ENCODE peak calls at places on chromosomes 5 and 9, in four cellular contexts. D is suprapubic skin, N is stomach, S is GM10248. X is an unnamed sample.

GRCh38 chr5:137761560-137761959 is 7.4 kb upstream of the HNRNPA0 start:
- DNase-seq in N (no peak), D (no peak), S (no peak), X (no peak)

GRCh38 chr5:96433066-96433447 is at the start of gene PCSK1:
- DNase-seq in N (no peak), S (no peak), D (no peak), X (no peak)

GRCh38 chr5:159179556-159180305 is 29.6 kb downstream of the RNF145 start:
- DNase-seq in D (no peak), N (no peak), S (no peak), X (no peak)

GRCh38 chr9:15104826-15105420 is 194.7 kb upstream of the FREM1 start:
- DNase-seq in D (no peak), S (peak), N (no peak), X (peak)

GRCh38 chr5:66888613-66889012 is 292.4 kb downstream of the MAST4 start:
- DNase-seq in S (no peak), D (no peak), N (no peak), X (no peak)

GRCh38 chr5:63125862-63126261 is 547.2 kb downstream of the LRRC70 start:
- DNase-seq in N (no peak), S (peak), D (no peak), X (peak)

GRCh38 chr5:132462856-132463745 is 27.5 kb downstream of the IRF1 start:
- DNase-seq in N (no peak), S (no peak), D (no peak), X (no peak)

GRCh38 chr9:96015876-96016686 is 140.6 kb downstream of the ERCC6L2 start:
- DNase-seq in D (no peak), S (peak), N (no peak), X (peak)

GRCh38 chr5:42586625-42587024 is 163.4 kb downstream of the GHR start:
- DNase-seq in N (peak), S (no peak), D (no peak), X (no peak)

GRCh38 chr5:135916638-135917263 is 21.1 kb upstream of the IL9 start:
- DNase-seq in S (no peak), N (no peak), D (no peak), X (no peak)

GRCh38 chr5:139823757-139824355 is 28.2 kb downstream of the PSD2 start:
- DNase-seq in D (no peak), N (no peak), S (no peak), X (no peak)

GRCh38 chr5:52787600-52788504 is at the start of the genes ITGA1 and PELO:
- DNase-seq in N (peak), S (peak), D (peak), X (peak)

GRCh38 chr5:66358741-66359140 is 214.6 kb downstream of the SREK1 start:
- DNase-seq in N (no peak), D (no peak), S (no peak), X (no peak)

DNA sequence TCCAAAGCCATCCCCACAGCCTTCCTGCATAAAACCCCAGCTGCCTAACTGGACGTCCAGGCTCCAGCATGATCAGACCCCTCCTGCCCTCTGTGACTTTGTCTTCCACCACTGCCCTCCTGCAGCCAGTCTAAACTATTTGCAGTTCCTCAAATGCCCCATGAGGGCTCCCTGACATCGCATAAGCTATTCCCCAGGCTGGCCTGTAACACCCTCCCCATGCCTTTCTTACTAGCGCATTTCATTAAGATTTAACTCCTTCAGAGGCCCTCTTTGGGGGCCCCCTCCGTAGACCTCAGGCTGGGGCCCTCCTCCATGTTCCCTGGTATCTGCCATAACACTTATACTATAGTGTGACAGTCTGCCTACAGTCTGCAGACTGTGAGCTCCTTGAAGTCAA is 15.5 kb upstream of the SMIM23 start:
- DNase-seq in S (no peak), N (no peak), D (no peak), X (no peak)
- TF ChIP-seq CTCF in S (no peak), N (no peak), D (no peak), X (no peak)

GRCh38 chr5:141475625-141476131 is at the start of gene PCDHGC3:
- DNase-seq in N (peak), S (peak), D (peak), X (peak)
- TF ChIP-seq CTCF in N (no peak), S (peak), D (no peak), X (peak)

GRCh38 chr9:115808695-115809094 is 344.9 kb upstream of the PAPPA start:
- DNase-seq in N (no peak), S (no peak), D (no peak), X (no peak)

GRCh38 chr9:115808108-115808507 is 345.5 kb upstream of the PAPPA start:
- DNase-seq in D (no peak), S (no peak), N (no peak), X (no peak)

GRCh38 chr9:115810166-115810565 is 343.4 kb upstream of the PAPPA start:
- DNase-seq in D (no peak), N (no peak), S (no peak), X (no peak)

GRCh38 chr9:115814081-115814480 is 339.5 kb upstream of the PAPPA start:
- DNase-seq in S (no peak), D (no peak), N (no peak), X (no peak)
- TF ChIP-seq CTCF in S (no peak), D (no peak), N (no peak), X (no peak)

GRCh38 chr5:143003328-143003636 is 233.1 kb downstream of the ARHGAP26 start:
- DNase-seq in N (no peak), D (no peak), S (no peak), X (no peak)

GRCh38 chr5:143001764-143002351 is 231.7 kb downstream of the ARHGAP26 start:
- DNase-seq in D (no peak), S (no peak), N (no peak), X (peak)

GRCh38 chr5:143004361-143004802 is 234.2 kb downstream of the ARHGAP26 start:
- DNase-seq in D (no peak), N (no peak), S (no peak), X (peak)

GRCh38 chr5:143006511-143006910 is 236.3 kb downstream of the ARHGAP26 start:
- DNase-seq in S (no peak), D (no peak), N (no peak), X (no peak)

DNA sequence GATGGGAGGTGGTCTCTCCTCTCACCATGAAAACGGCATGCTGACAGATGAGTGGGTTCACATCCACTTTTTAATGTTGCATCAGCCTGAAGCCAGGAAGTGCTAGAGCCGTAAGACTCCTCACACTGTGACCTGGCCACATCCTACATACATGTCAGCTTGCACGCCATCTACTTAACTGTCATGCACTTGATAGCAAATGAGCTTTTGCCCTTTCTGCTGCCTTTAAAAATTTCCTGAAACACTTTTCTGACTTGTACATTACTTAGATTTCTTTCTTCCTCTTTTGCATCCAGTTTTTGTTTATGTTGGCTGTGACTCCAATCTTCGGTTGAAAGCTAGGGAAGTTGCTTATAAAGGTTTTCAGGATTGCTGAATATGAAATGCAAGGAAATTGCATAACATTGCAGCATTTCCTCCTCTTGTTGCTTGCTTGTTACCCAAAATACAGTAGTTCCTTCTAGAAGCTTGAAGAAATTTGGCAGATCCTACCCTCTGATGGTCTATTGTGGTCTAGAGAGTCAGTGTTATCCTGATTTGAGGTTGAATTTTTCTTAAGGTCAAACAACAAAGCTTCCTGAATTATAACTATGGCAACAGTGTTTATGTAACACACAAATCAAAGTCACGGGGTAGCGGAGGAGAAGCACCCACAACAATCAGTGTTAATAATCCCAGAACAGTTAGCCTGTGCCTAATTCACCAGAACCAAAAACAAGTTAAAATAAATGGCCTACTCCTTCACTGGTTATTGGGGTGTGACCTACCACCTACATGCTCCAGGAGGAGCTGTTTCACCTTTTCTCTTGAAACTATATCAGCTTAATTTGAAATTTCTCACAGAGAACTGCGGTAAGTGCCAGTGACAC is 232.5 kb downstream of the ARHGAP26 start:
- DNase-seq in D (no peak), S (peak), N (peak), X (peak)
- TF ChIP-seq CTCF in D (peak), S (peak), N (peak), X (peak)

GRCh38 chr5:60395712-60396329 is 304.1 kb downstream of the DEPDC1B start:
- DNase-seq in N (no peak), D (no peak), S (no peak), X (no peak)
- TF ChIP-seq CTCF in N (no peak), D (no peak), S (no peak), X (no peak)

GRCh38 chr9:38659538-38659937 is 39.1 kb upstream of the ANKRD18A start:
- DNase-seq in D (no peak), N (no peak), S (no peak), X (no peak)

GRCh38 chr9:38668791-38669466 is 48.5 kb upstream of the ANKRD18A start:
- DNase-seq in S (no peak), D (no peak), N (no peak), X (no peak)

DNA sequence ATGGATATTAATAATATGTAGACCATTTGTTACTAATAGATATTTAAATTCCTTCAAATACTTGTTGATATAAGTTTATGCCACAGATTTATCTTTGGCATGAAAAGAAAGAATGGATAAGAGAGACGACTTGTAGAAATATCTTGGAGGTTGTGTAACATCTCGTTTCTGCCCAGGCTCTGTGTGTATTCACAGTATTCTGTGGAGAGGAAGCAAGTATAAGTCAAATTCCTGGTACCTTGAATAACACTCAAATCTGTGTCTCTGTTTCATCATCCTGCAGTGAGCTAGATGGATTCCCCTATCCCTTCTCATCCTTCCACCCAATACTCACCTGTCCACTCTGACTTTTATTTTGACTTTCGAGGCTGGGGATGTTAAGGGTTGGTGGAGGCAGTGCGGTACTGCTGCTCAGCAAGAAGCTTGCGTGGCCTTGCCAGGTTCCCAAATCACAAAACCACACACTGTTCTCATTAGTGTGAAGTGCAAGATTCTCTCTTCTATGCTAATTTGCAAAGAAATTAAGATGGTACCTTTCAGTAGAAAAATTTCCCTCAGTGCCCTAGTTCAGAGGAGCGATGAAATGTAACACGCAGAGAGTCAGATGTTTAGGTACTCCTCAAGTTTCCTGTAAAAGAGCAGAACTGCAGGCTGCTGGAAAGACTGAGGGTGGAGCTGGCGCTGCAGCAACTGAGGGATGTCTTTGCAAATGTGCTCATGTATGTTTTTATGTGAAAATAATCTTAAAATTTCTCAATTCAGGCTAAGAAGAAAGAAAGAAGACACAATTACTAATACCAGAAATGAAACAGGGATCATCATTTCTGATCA is 42.6 kb upstream of the ANKRD18A start:
- DNase-seq in S (no peak), N (no peak), D (no peak), X (no peak)
- TF ChIP-seq CTCF in S (peak), N (no peak), D (no peak), X (no peak)

GRCh38 chr9:9299134-9299533 is 1313.7 kb downstream of the PTPRD start:
- DNase-seq in S (no peak), N (no peak), D (no peak), X (no peak)
- TF ChIP-seq CTCF in S (no peak), N (no peak), D (no peak), X (no peak)

DNA sequence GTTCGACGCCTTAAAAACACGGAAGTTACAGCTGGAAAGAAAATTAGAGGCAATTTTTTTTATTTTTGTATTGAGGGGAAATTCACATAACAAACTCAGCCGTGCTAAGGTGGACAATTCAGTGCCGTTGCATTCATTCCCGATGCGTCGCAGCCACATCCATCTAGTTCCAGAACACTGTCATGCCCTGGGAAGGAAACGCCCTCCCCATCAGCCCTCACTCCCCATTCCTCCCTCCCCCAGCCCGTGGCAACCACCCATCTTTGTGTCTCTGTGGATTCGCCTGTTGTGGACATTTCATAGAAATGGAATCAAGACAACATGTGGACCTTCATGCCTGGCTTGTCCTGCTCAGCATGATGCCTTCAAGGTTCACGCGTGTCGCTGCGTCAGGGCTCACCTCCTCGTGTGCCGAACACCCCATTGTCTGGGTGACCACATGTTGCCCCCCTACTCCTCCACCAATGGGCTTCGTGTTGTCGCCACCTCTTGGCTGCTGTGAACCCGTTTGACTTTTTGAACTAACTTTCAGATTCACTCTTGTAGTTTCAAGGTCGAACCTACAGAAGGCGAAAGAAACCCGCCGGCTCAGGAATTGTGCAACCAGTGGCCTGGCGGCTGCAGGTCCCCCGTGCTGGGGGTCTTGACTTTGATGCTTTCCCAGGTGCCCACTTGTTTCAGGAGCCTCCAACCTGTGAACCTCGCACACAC is 17.4 kb upstream of the CAMSAP1 start:
- DNase-seq in N (no peak), S (no peak), D (no peak), X (peak)
- TF ChIP-seq CTCF in N (no peak), S (no peak), D (no peak), X (peak)

DNA sequence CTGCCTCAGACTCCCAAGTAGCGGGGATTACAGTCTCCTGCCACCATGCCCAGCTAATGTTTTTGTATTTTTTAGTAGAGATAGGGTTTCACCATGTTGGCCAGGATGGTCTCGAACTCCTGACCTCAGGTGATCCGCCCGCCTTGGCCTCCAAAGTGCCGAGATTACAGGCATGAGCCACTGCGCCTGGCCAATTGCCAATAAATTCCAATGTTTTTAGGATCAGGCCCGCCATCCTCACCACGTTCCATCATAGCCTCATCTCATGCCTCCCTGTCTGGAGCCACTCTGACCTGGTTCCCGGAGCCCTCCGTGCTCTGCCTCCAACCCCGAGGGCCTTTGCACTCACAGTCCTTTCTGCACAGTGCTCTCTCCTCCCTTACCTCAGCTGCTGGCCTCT is 71.5 kb upstream of the RAPGEF1 start:
- DNase-seq in N (no peak), D (no peak), S (no peak), X (no peak)
- TF ChIP-seq CTCF in N (no peak), D (no peak), S (no peak), X (no peak)

GRCh38 chr9:950139-950538 is 26.3 kb upstream of the DMRT3 start:
- DNase-seq in N (no peak), S (no peak), D (no peak), X (no peak)
- TF ChIP-seq CTCF in N (no peak), S (no peak), D (no peak), X (no peak)